ENCODE peak calls at places on chromosomes 3 and 15, in five cellular contexts. X is MM.1S, H is substantia nigra, I is EH, D is NT2/D1. M is an unnamed sample.

GRCh38 chr15:80507638-80508316 is 103.6 kb downstream of the ARNT2 start:
- DNase-seq in X (no peak), D (no peak), H (no peak), I (peak), M (no peak)

GRCh38 chr15:101053261-101053660 is 134.1 kb downstream of the LRRK1 start:
- DNase-seq in I (no peak), X (no peak), D (no peak), H (no peak), M (no peak)

GRCh38 chr3:135966875-135967274 is 1.3 kb downstream of the PPP2R3A start:
- DNase-seq in D (no peak), X (no peak), H (no peak), I (no peak), M (no peak)

GRCh38 chr3:43759297-43759782 is 68.6 kb downstream of the ABHD5 start:
- DNase-seq in H (no peak), D (no peak), I (peak), X (no peak), M (no peak)

GRCh38 chr3:146493761-146494160 is 24.4 kb upstream of the PLSCR2 start:
- DNase-seq in H (no peak), X (no peak), D (no peak), I (no peak), M (no peak)

GRCh38 chr15:55914446-55914845 is 79.0 kb downstream of the NEDD4 start:
- DNase-seq in H (no peak), D (no peak), X (no peak), I (peak), M (no peak)

GRCh38 chr3:151084893-151085226 is 604 bp upstream of the MED12L start:
- DNase-seq in I (no peak), H (no peak), D (no peak), X (no peak), M (no peak)

GRCh38 chr3:195462308-195462610 is 19.4 kb upstream of the ACAP2 start:
- DNase-seq in H (no peak), D (no peak), I (no peak), X (no peak), M (no peak)

M was measured in neuronal stem cell.